ENCODE peak calls at places on chromosome 14, in eight cellular contexts. T, J, C, X, W, A, G and K are unnamed samples.

GRCh38 chr14:57526942-57527341 is 33.3 kb upstream of the CCDC198 start:
- DNase-seq in T (no peak), J (no peak), C (no peak), X (no peak), W (no peak), A (no peak), G (no peak), K (no peak)

GRCh38 chr14:54291491-54292191 is 105.2 kb upstream of the CDKN3 start:
- DNase-seq in T (no peak), J (peak), C (no peak), X (no peak), W (peak), A (no peak), G (no peak), K (no peak)

GRCh38 chr14:34857689-34858449 is 17.3 kb downstream of the BAZ1A start:
- DNase-seq in T (no peak), J (no peak), C (no peak), X (no peak), W (no peak), A (no peak), G (no peak), K (no peak)

GRCh38 chr14:81450100-81450531 is 50.0 kb upstream of the STON2 start:
- DNase-seq in T (peak), J (peak), C (no peak), X (peak), W (peak), A (peak), G (no peak), K (no peak)

GRCh38 chr14:23568600-23569310 is 1.2 kb upstream of the AP1G2 start:
- DNase-seq in T (peak), J (peak), C (no peak), X (no peak), W (no peak), A (no peak), G (no peak), K (no peak)

GRCh38 chr14:75299064-75299463 is 20.4 kb downstream of the FOS start:
- DNase-seq in T (peak), J (no peak), C (peak), X (peak), W (peak), A (no peak), G (no peak), K (no peak)

GRCh38 chr14:54133896-54134295 is 177.3 kb upstream of the BMP4 start:
- DNase-seq in T (no peak), J (no peak), C (peak), X (no peak), W (peak), A (no peak), G (no peak), K (no peak)

GRCh38 chr14:34252227-34252626 is 209.8 kb downstream of the SPTSSA start:
- DNase-seq in T (no peak), J (no peak), C (no peak), X (no peak), W (no peak), A (no peak), G (no peak), K (no peak)

GRCh38 chr14:73662439-73663056 is 17.8 kb downstream of the DNAL1 start:
- DNase-seq in T (peak), J (no peak), C (peak), X (no peak), W (peak), A (no peak), G (no peak), K (peak)

GRCh38 chr14:35383569-35384385 is 20.8 kb downstream of the NFKBIA start:
- DNase-seq in T (no peak), J (no peak), C (no peak), X (no peak), W (no peak), A (peak), G (no peak), K (no peak)

GRCh38 chr14:22002860-22003284 is 329.3 kb upstream of the OR4E1 start:
- DNase-seq in T (no peak), J (no peak), C (peak), X (no peak), W (no peak), A (no peak), G (peak), K (no peak)

GRCh38 chr14:74841230-74842207 is 34.4 kb downstream of the PROX2 start:
- DNase-seq in T (no peak), J (no peak), C (no peak), X (no peak), W (no peak), A (no peak), G (no peak), K (no peak)

GRCh38 chr14:65949711-65950516 is 536.3 kb upstream of the CCDC196 start:
- DNase-seq in T (no peak), J (peak), C (peak), X (peak), W (peak), A (peak), G (no peak), K (no peak)

GRCh38 chr14:75523771-75524171 is 1.5 kb downstream of the BATF start:
- DNase-seq in T (no peak), J (no peak), C (no peak), X (no peak), W (peak), A (no peak), G (no peak), K (no peak)

GRCh38 chr14:38248629-38249028 is 7.3 kb downstream of the CLEC14A start:
- DNase-seq in T (no peak), J (no peak), C (no peak), X (no peak), W (no peak), A (no peak), G (no peak), K (no peak)

GRCh38 chr14:99460793-99461192 is 19.9 kb downstream of the SETD3 start:
- DNase-seq in T (no peak), J (no peak), C (no peak), X (no peak), W (no peak), A (no peak), G (no peak), K (no peak)

GRCh38 chr14:40985584-40985983 is 621.1 kb upstream of the LRFN5 start:
- DNase-seq in T (no peak), J (no peak), C (no peak), X (no peak), W (no peak), A (no peak), G (no peak), K (no peak)

GRCh38 chr14:82837611-82838140 is 1304.0 kb upstream of the SEL1L start:
- DNase-seq in T (no peak), J (no peak), C (no peak), X (no peak), W (no peak), A (no peak), G (no peak), K (no peak)

GRCh38 chr14:97580923-97581495 is 783.8 kb downstream of the VRK1 start:
- DNase-seq in T (no peak), J (no peak), C (peak), X (no peak), W (no peak), A (no peak), G (no peak), K (no peak)

GRCh38 chr14:73758392-73759182 is 44.4 kb upstream of the PNMA1 start:
- DNase-seq in T (no peak), J (peak), C (peak), X (peak), W (peak), A (peak), G (peak), K (no peak)

GRCh38 chr14:24802236-24802635 is 168.2 kb upstream of the GZMB start:
- DNase-seq in T (no peak), J (no peak), C (no peak), X (no peak), W (no peak), A (no peak), G (no peak), K (no peak)

GRCh38 chr14:91438845-91439244 is 21.2 kb upstream of the CCDC88C start:
- DNase-seq in T (no peak), J (no peak), C (no peak), X (no peak), W (no peak), A (no peak), G (no peak), K (no peak)

GRCh38 chr14:92877757-92878431 is 45.1 kb upstream of the CHGA start:
- DNase-seq in T (no peak), J (peak), C (peak), X (peak), W (peak), A (peak), G (no peak), K (no peak)

GRCh38 chr14:89369656-89370055 is 47.4 kb downstream of the FOXN3 start:
- DNase-seq in T (peak), J (no peak), C (no peak), X (no peak), W (no peak), A (no peak), G (no peak), K (no peak)

GRCh38 chr14:75002392-75003249 is at the start of gene EIF2B2:
- DNase-seq in T (peak), J (peak), C (peak), X (peak), W (peak), A (peak), G (peak), K (peak)

GRCh38 chr14:103016071-103016470 is 41.3 kb downstream of the CDC42BPB start:
- DNase-seq in T (peak), J (peak), C (no peak), X (no peak), W (no peak), A (peak), G (no peak), K (no peak)

GRCh38 chr14:29906256-29906885 is 21.3 kb downstream of the PRKD1 start:
- DNase-seq in T (no peak), J (no peak), C (no peak), X (no peak), W (peak), A (no peak), G (no peak), K (peak)

GRCh38 chr14:64504310-64504896 is at the start of gene ZBTB1:
- DNase-seq in T (peak), J (peak), C (peak), X (peak), W (peak), A (peak), G (peak), K (peak)

GRCh38 chr14:103099733-103100280 is 5.3 kb downstream of the EXOC3L4 start:
- DNase-seq in T (no peak), J (no peak), C (no peak), X (no peak), W (no peak), A (no peak), G (no peak), K (no peak)

GRCh38 chr14:52033131-52033642 is 35.7 kb downstream of the NID2 start:
- DNase-seq in T (peak), J (no peak), C (no peak), X (no peak), W (peak), A (no peak), G (no peak), K (no peak)

GRCh38 chr14:55274144-55274543 is 2.9 kb downstream of the FBXO34 start:
- DNase-seq in T (no peak), J (no peak), C (no peak), X (no peak), W (no peak), A (no peak), G (no peak), K (no peak)

GRCh38 chr14:29643415-29644206 is 284.0 kb downstream of the PRKD1 start:
- DNase-seq in T (no peak), J (no peak), C (no peak), X (no peak), W (peak), A (no peak), G (no peak), K (no peak)

GRCh38 chr14:53850714-53851296 is 105.8 kb downstream of the BMP4 start:
- DNase-seq in T (no peak), J (no peak), C (no peak), X (no peak), W (peak), A (no peak), G (no peak), K (no peak)

GRCh38 chr14:105420141-105420975 is 731 bp downstream of the MTA1 start:
- DNase-seq in T (no peak), J (no peak), C (no peak), X (no peak), W (no peak), A (no peak), G (no peak), K (no peak)

GRCh38 chr14:105419305-105420091 is at the start of gene MTA1:
- DNase-seq in T (no peak), J (peak), C (peak), X (no peak), W (peak), A (peak), G (no peak), K (no peak)

GRCh38 chr14:105419055-105419304 is 647 bp upstream of the MTA1 start:
- DNase-seq in T (no peak), J (no peak), C (no peak), X (no peak), W (no peak), A (no peak), G (no peak), K (no peak)

GRCh38 chr14:105416671-105417070 is 3.0 kb upstream of the MTA1 start:
- DNase-seq in T (no peak), J (no peak), C (no peak), X (no peak), W (no peak), A (no peak), G (no peak), K (no peak)

DNA sequence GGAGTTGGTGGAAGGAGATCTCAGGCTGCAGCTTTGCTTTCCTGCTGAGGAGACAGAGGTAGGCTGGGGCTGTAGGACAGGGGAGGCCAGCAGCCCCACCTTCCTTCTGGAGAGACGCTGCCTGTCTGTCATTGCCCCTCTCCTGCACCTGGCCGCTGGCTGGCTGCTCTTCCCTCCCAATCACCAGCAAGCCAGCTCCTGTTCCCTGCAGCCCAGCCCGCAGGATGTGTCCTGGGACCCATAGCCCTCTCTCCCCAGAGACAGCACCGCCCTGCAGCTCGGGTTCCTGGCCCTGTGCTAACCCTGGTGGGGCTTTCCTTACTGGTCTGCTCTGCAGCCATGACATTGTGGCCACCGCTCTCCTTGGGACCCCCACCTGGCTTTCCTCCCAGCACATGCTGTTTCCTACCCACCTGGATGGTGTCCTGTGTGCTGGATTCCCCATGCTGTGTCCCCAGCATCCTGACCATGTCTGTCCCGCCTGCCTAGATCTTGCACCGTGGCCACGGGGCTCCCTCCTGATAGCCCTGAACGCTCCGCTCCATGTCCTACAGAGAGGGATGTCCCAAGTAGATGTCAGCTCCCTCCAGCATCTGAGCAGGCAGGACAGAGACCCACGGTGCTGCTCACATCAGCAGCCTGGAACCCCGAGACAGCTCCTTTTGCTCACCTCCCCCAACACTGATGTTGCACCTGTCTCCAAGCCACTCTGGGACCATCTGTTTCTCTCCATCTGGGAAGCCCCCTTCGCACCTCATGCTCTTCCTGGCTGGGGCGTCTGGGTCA is 1.2 kb upstream of the MTA1 start:
- DNase-seq in T (no peak), J (no peak), C (no peak), X (no peak), W (no peak), A (no peak), G (no peak), K (no peak)
- H3K27ac ChIP-seq in T (no peak), J (peak), C (peak), X (no peak), W (no peak), A (peak), G (no peak), K (no peak)

GRCh38 chr14:86961106-86961716 is 1031.8 kb downstream of the GALC start:
- DNase-seq in T (no peak), J (no peak), C (peak), X (no peak), W (no peak), A (no peak), G (no peak), K (no peak)
- TF ChIP-seq CTCF in T (no peak), J (no peak), C (peak), X (no peak), W (no peak), A (peak), G (no peak), K (peak)

DNA sequence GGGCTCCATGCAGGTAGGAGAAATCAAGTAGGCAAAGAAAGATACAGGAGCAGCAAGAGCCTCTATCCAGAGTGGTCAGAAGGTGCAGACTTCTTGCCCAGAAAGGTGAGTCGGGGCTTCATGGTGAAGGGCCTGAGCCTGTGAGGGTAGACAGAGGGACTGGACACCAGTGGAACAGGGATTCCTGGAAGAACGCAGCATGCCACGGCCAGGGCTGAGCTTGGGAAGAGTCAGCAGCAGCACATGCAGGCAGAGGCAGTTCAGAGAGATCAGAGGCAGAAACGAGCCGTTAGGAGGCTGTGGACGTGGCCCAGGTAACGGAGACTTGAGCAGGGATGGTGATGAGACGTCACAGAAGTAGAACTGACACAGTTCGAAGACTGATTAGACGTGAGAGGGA is 202.6 kb upstream of the DIO3 start:
- DNase-seq in T (no peak), J (no peak), C (no peak), X (peak), W (no peak), A (no peak), G (no peak), K (no peak)
- H3K4me3 ChIP-seq in T (no peak), J (no peak), C (no peak), X (no peak), W (no peak), A (no peak), G (no peak), K (no peak)

GRCh38 chr14:58533417-58533816 is 104.3 kb upstream of the DACT1 start:
- DNase-seq in T (no peak), J (no peak), C (peak), X (no peak), W (peak), A (no peak), G (no peak), K (no peak)
- H3K27ac ChIP-seq in T (peak), J (peak), C (peak), X (peak), W (peak), A (peak), G (no peak), K (no peak)

DNA sequence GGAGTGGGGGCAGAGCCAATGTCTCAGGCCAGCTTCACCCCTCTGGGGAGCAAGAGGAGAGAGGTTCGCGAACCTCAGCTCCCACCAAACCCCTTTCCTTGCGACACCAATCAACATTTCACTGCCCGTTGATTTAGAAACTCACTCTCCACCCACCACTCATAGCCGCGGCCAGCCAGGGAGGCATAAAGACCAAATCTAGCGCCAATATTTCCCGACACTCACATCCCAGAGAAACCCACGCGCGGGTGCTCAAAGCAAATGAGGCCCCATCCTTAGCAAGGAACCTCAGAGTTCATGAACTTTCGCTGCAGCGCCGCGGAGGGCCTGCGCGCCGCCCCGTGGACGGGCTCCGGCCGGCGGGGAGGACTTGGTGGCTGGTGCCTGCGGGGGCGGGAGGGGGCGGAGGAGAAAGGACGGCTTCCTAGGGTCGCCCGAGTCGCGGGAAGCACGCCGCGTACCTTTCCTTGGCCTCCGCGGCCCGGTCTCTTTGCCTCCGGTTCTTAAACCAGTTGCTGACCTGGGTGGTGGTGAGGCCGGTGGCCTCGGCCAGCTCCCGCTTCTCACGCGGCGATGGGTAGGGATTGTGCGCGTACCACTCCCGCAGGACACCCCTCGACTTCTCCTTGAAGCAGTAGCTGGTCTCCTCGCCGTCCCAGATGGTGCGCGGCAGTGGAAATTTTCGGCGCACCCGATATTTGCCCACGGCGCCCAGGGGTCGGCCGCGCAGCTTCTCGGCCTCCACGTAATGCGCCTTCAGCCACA is 926 bp downstream of the SIX1 start:
- DNase-seq in T (no peak), J (no peak), C (peak), X (no peak), W (peak), A (no peak), G (no peak), K (no peak)
- TF ChIP-seq CTCF in T (no peak), J (no peak), C (peak), X (no peak), W (no peak), A (no peak), G (no peak), K (no peak)

DNA sequence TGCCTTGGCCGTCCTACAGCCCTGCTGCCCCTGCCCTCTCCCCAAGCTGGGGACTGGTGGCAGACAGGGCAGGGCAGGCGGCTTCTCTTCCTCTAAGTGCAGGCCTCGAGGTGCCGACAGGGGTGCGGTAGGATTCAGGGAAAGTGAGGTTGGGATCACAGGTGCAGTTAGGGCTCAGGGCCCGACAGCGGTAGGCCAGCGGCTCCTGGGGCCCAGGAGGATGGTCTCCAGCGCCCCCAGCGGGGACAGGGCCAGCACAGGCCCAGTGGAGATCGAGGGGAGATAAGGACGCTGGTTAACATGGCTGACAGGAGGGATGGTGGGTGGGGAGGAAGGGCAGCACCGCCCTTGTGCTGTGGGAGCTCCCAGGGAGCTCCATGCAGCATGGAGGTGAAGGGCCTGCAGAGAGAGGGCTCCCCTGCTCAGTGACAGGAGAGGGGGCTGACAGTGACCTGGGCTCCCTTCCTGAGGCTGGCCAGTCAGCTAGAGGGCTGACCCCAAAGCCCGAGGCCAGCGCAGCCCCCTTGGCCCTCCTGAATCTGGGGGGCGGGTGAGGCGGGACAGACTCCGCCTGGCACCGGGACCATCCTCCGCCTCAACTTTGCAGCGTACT is 860 bp upstream of the CRIP1 start:
- DNase-seq in T (no peak), J (peak), C (peak), X (no peak), W (peak), A (peak), G (no peak), K (no peak)
- H3K4me3 ChIP-seq in T (peak), J (peak), C (no peak), X (no peak), W (no peak), A (peak), G (no peak), K (no peak)